ENCODE peak calls at places on chromosomes 11 and 22, in nine cellular contexts. X is H7; J is effector CD4-positive, alpha-beta T cell; W is GM12892; S is mesenteric fat pad; Q is HFFc6; E is Calu3; Y is GM04504; T is EH. K is an unnamed sample.

GRCh38 chr22:49567894-49568750 is 259.6 kb downstream of the BRD1 start:
- DNase-seq in X (peak), J (no peak), W (no peak), S (peak), Q (no peak), E (no peak), Y (no peak), T (no peak), K (no peak)

GRCh38 chr11:78651923-78652602 is 77.4 kb upstream of the NARS2 start:
- DNase-seq in X (no peak), J (no peak), W (no peak), S (no peak), Q (no peak), E (no peak), Y (no peak), T (no peak), K (no peak)

GRCh38 chr11:65891180-65892136 is 985 bp downstream of the CCDC85B start:
- DNase-seq in X (peak), J (no peak), W (no peak), S (no peak), Q (peak), E (peak), Y (no peak), T (peak), K (peak)

GRCh38 chr22:29072979-29073617 is at the start of gene KREMEN1:
- DNase-seq in X (no peak), J (no peak), W (no peak), S (no peak), Q (no peak), E (no peak), Y (no peak), T (no peak), K (no peak)

GRCh38 chr11:111981270-111981669 is 43.9 kb upstream of the DLAT start:
- DNase-seq in X (no peak), J (no peak), W (no peak), S (no peak), Q (no peak), E (no peak), Y (no peak), T (no peak), K (no peak)

GRCh38 chr22:45425101-45425500 is 11.6 kb downstream of the RIBC2 start:
- DNase-seq in X (no peak), J (no peak), W (no peak), S (no peak), Q (peak), E (no peak), Y (peak), T (peak), K (peak)

GRCh38 chr11:11538277-11538960 is 83.4 kb downstream of the GALNT18 start:
- DNase-seq in X (no peak), J (no peak), W (no peak), S (no peak), Q (no peak), E (no peak), Y (no peak), T (no peak), K (no peak)

GRCh38 chr11:5597953-5598352 is 1.5 kb downstream of the TRIM6 start:
- DNase-seq in X (no peak), J (no peak), W (no peak), S (no peak), Q (no peak), E (no peak), Y (no peak), T (no peak), K (no peak)

GRCh38 chr22:27133951-27134664 is 476.7 kb downstream of the MIAT start:
- DNase-seq in X (peak), J (no peak), W (peak), S (no peak), Q (peak), E (peak), Y (peak), T (peak), K (peak)

GRCh38 chr11:74710291-74710938 is 20.8 kb downstream of the CHRDL2 start:
- DNase-seq in X (peak), J (no peak), W (no peak), S (no peak), Q (no peak), E (no peak), Y (no peak), T (peak), K (no peak)

GRCh38 chr11:45457649-45458048 is 171.5 kb upstream of the SYT13 start:
- DNase-seq in X (no peak), J (no peak), W (no peak), S (no peak), Q (peak), E (no peak), Y (peak), T (peak), K (no peak)

GRCh38 chr11:18064035-18064434 is 18.0 kb upstream of the TPH1 start:
- DNase-seq in X (no peak), J (no peak), W (no peak), S (no peak), Q (no peak), E (no peak), Y (no peak), T (no peak), K (no peak)

GRCh38 chr11:34929794-34930763 is 13.7 kb downstream of the PDHX start:
- DNase-seq in X (no peak), J (no peak), W (no peak), S (no peak), Q (no peak), E (peak), Y (no peak), T (no peak), K (no peak)

GRCh38 chr11:117825538-117826359 is 1.2 kb upstream of the FXYD2 start:
- DNase-seq in X (peak), J (no peak), W (no peak), S (peak), Q (no peak), E (no peak), Y (no peak), T (no peak), K (no peak)

GRCh38 chr22:16988257-16988656 is 19.8 kb downstream of the GAB4 start:
- DNase-seq in X (no peak), J (no peak), W (no peak), S (peak), Q (no peak), E (no peak), Y (no peak), T (no peak), K (no peak)

GRCh38 chr22:49699476-49699875 is 128.2 kb downstream of the BRD1 start:
- DNase-seq in X (no peak), J (no peak), W (no peak), S (peak), Q (no peak), E (no peak), Y (no peak), T (no peak), K (no peak)

GRCh38 chr11:44564653-44565007 is 833 bp upstream of the CD82 start:
- DNase-seq in X (no peak), J (no peak), W (no peak), S (peak), Q (peak), E (peak), Y (peak), T (peak), K (peak)

GRCh38 chr22:35705141-35705540 is 12.5 kb upstream of the APOL5 start:
- DNase-seq in X (no peak), J (no peak), W (no peak), S (no peak), Q (peak), E (no peak), Y (peak), T (peak), K (peak)

GRCh38 chr11:124859171-124859570 is 6.1 kb upstream of the ROBO3 start:
- DNase-seq in X (no peak), J (no peak), W (no peak), S (no peak), Q (no peak), E (no peak), Y (no peak), T (no peak), K (no peak)

GRCh38 chr22:26239561-26239960 is 70.3 kb downstream of the SEZ6L start:
- DNase-seq in X (no peak), J (no peak), W (no peak), S (no peak), Q (no peak), E (no peak), Y (no peak), T (no peak), K (no peak)

GRCh38 chr11:16911186-16911585 is 103.0 kb downstream of the PLEKHA7 start:
- DNase-seq in X (no peak), J (no peak), W (no peak), S (no peak), Q (no peak), E (no peak), Y (no peak), T (no peak), K (peak)

GRCh38 chr11:10770626-10771254 is 19.7 kb downstream of the CTR9 start:
- DNase-seq in X (peak), J (no peak), W (no peak), S (no peak), Q (peak), E (peak), Y (peak), T (peak), K (peak)

GRCh38 chr11:2942447-2942846 is 13.2 kb upstream of the PHLDA2 start:
- DNase-seq in X (peak), J (no peak), W (no peak), S (no peak), Q (no peak), E (no peak), Y (no peak), T (no peak), K (no peak)

GRCh38 chr11:113577356-113578163 is 102.4 kb upstream of the DRD2 start:
- DNase-seq in X (no peak), J (no peak), W (no peak), S (no peak), Q (no peak), E (peak), Y (no peak), T (no peak), K (no peak)

GRCh38 chr11:40290031-40290650 is 1169.3 kb downstream of the LRRC4C start:
- DNase-seq in X (no peak), J (no peak), W (no peak), S (no peak), Q (no peak), E (no peak), Y (no peak), T (no peak), K (no peak)

GRCh38 chr11:65786008-65786785 is 666 bp upstream of the OVOL1 start:
- DNase-seq in X (peak), J (no peak), W (no peak), S (no peak), Q (no peak), E (no peak), Y (no peak), T (no peak), K (no peak)

GRCh38 chr11:42802211-42802918 is 509.4 kb upstream of the API5 start:
- DNase-seq in X (no peak), J (no peak), W (no peak), S (no peak), Q (no peak), E (no peak), Y (no peak), T (no peak), K (no peak)

GRCh38 chr11:131033151-131033651 is 116.9 kb upstream of the SNX19 start:
- DNase-seq in X (no peak), J (no peak), W (no peak), S (no peak), Q (peak), E (peak), Y (peak), T (peak), K (peak)

GRCh38 chr11:5625281-5625680 is 480 bp downstream of the TRIM34 start:
- DNase-seq in X (no peak), J (no peak), W (no peak), S (no peak), Q (no peak), E (no peak), Y (no peak), T (no peak), K (no peak)

GRCh38 chr11:45930951-45931563 is 8.6 kb downstream of the LARGE2 start:
- DNase-seq in X (no peak), J (no peak), W (no peak), S (no peak), Q (no peak), E (no peak), Y (no peak), T (no peak), K (no peak)